ENCODE peak calls at places on chromosomes 1 and 21, in seven cellular contexts. S, M, P, E, C, T and Z are unnamed samples.

GRCh38 chr21:34129039-34129891 is 55.9 kb downstream of the MRPS6 start:
- DNase-seq in E (peak), T (no peak), M (peak), S (no peak), C (peak), P (peak), Z (peak)

GRCh38 chr1:229027622-229028182 is 243.2 kb upstream of the RAB4A start:
- DNase-seq in C (no peak), S (peak), P (no peak), M (no peak), E (peak), T (no peak), Z (peak)

GRCh38 chr1:68571499-68571898 is 74.6 kb upstream of the DEPDC1 start:
- DNase-seq in S (no peak), T (no peak), E (no peak), P (no peak), M (peak), C (peak), Z (peak)

GRCh38 chr1:21622466-21623315 is 46.5 kb downstream of the RAP1GAP start:
- DNase-seq in S (no peak), T (no peak), M (no peak), C (no peak), P (no peak), E (peak), Z (no peak)

GRCh38 chr1:102842606-102843005 is 265.7 kb downstream of the COL11A1 start:
- DNase-seq in M (no peak), P (no peak), S (no peak), C (peak), T (no peak), E (no peak), Z (peak)

GRCh38 chr1:204746838-204747442 is 61.4 kb upstream of the LRRN2 start:
- DNase-seq in P (no peak), E (peak), M (peak), T (peak), C (peak), S (peak), Z (peak)

GRCh38 chr1:223652436-223652901 is 13.0 kb downstream of the CAPN8 start:
- DNase-seq in P (peak), S (no peak), C (peak), E (peak), T (no peak), M (peak), Z (peak)

GRCh38 chr1:205488074-205488723 is 16.3 kb upstream of the CDK18 start:
- DNase-seq in E (peak), C (peak), P (peak), M (peak), T (peak), S (peak), Z (peak)

GRCh38 chr1:155195201-155196102 is 12.2 kb downstream of the THBS3 start:
- DNase-seq in S (peak), T (no peak), M (no peak), C (no peak), E (peak), P (no peak), Z (no peak)

GRCh38 chr1:23957096-23957495 is 2.5 kb upstream of the PNRC2 start:
- DNase-seq in P (no peak), T (no peak), E (no peak), S (peak), C (no peak), M (no peak), Z (no peak)

GRCh38 chr1:82171955-82172354 is 371.2 kb downstream of the ADGRL2 start:
- DNase-seq in T (no peak), S (no peak), M (no peak), P (no peak), C (no peak), E (no peak), Z (no peak)

GRCh38 chr1:225710804-225711203 is 57.9 kb upstream of the ENAH start:
- DNase-seq in T (no peak), S (no peak), E (peak), C (peak), P (peak), M (peak), Z (peak)

GRCh38 chr1:154241703-154242352 is 21.1 kb downstream of the UBAP2L start:
- DNase-seq in S (no peak), T (peak), P (no peak), C (no peak), E (no peak), M (no peak), Z (no peak)

GRCh38 chr1:193537266-193538003 is 351.0 kb upstream of the B3GALT2 start:
- DNase-seq in P (no peak), C (no peak), T (no peak), E (no peak), M (no peak), S (no peak), Z (no peak)

GRCh38 chr1:9835758-9836631 is 12.2 kb upstream of the CLSTN1 start:
- DNase-seq in E (peak), C (no peak), M (no peak), S (peak), T (peak), P (no peak), Z (peak)

GRCh38 chr1:231013391-231014015 is 26.6 kb downstream of the FAM89A start:
- DNase-seq in C (no peak), T (no peak), M (no peak), E (no peak), S (no peak), P (no peak), Z (no peak)

GRCh38 chr1:172460901-172461315 is 17.0 kb upstream of the PIGC start:
- DNase-seq in C (peak), M (no peak), T (no peak), E (no peak), S (no peak), P (no peak), Z (no peak)

GRCh38 chr1:66476774-66477173 is 57.2 kb upstream of the SGIP1 start:
- DNase-seq in T (no peak), S (no peak), M (peak), E (no peak), C (peak), P (no peak), Z (no peak)

GRCh38 chr1:209989525-209989924 is 51.5 kb downstream of the SYT14 start:
- DNase-seq in P (no peak), S (no peak), T (peak), E (no peak), C (peak), M (peak), Z (no peak)

GRCh38 chr1:160834945-160835565 is 27.6 kb downstream of the CD244 start:
- DNase-seq in M (peak), S (peak), E (no peak), P (no peak), T (peak), C (peak), Z (peak)

GRCh38 chr1:1894354-1895049 is 3.6 kb upstream of the GNB1 start:
- DNase-seq in M (no peak), P (no peak), T (no peak), C (no peak), E (peak), S (no peak), Z (no peak)

GRCh38 chr1:183945432-183946308 is 91.9 kb downstream of the COLGALT2 start:
- DNase-seq in M (no peak), E (peak), T (no peak), S (no peak), C (peak), P (no peak), Z (no peak)

GRCh38 chr1:91948501-91949355 is 473 bp upstream of the BRDT start:
- DNase-seq in T (no peak), S (no peak), C (no peak), M (no peak), E (no peak), P (no peak), Z (no peak)

GRCh38 chr1:196136396-196136795 is 471.8 kb downstream of the KCNT2 start:
- DNase-seq in M (peak), P (no peak), S (no peak), E (no peak), T (no peak), C (no peak), Z (no peak)